ENCODE peak calls at places on chromosomes 2 and 18, in four cellular contexts. One of them, this sample, is unnamed.

GRCh38 chr2:20698916-20699613 is 32.1 kb downstream of the GDF7 start:
- DNase-seq in K562: no peak
- DNase-seq in GM12878: no peak
- DNase-seq in HL-60: no peak
- DNase-seq in this sample: no peak

GRCh38 chr2:28415010-28415409 is 22.4 kb downstream of the FOSL2 start:
- DNase-seq in K562: no peak
- DNase-seq in GM12878: no peak
- DNase-seq in HL-60: no peak
- DNase-seq in this sample: no peak

GRCh38 chr18:24600076-24600654 is 139.7 kb downstream of the HRH4 start:
- DNase-seq in K562: peak
- DNase-seq in GM12878: no peak
- DNase-seq in HL-60: no peak
- DNase-seq in this sample: peak

GRCh38 chr2:47283687-47284086 is 119.3 kb upstream of the MSH2 start:
- DNase-seq in K562: no peak
- DNase-seq in GM12878: no peak
- DNase-seq in HL-60: no peak
- DNase-seq in this sample: no peak

GRCh38 chr2:32479224-32479623 is 122.4 kb downstream of the BIRC6 start:
- DNase-seq in K562: no peak
- DNase-seq in GM12878: no peak
- DNase-seq in HL-60: no peak
- DNase-seq in this sample: no peak

GRCh38 chr18:57397440-57397839 is 37.7 kb upstream of the ONECUT2 start:
- DNase-seq in K562: no peak
- DNase-seq in GM12878: no peak
- DNase-seq in HL-60: no peak
- DNase-seq in this sample: no peak

GRCh38 chr2:217897091-217897715 is 105.6 kb downstream of the TNS1 start:
- DNase-seq in K562: no peak
- DNase-seq in GM12878: no peak
- DNase-seq in HL-60: no peak
- DNase-seq in this sample: no peak

GRCh38 chr2:224407241-224407680 is 5.4 kb upstream of the FAM124B start:
- DNase-seq in K562: no peak
- DNase-seq in GM12878: no peak
- DNase-seq in HL-60: no peak
- DNase-seq in this sample: no peak

GRCh38 chr2:69119104-69119503 is 106.1 kb downstream of the ANTXR1 start:
- DNase-seq in K562: no peak
- DNase-seq in GM12878: no peak
- DNase-seq in HL-60: no peak
- DNase-seq in this sample: no peak

GRCh38 chr18:9020221-9020620 is 82.3 kb upstream of the NDUFV2 start:
- DNase-seq in K562: no peak
- DNase-seq in GM12878: no peak
- DNase-seq in HL-60: no peak
- DNase-seq in this sample: no peak

GRCh38 chr2:170651603-170652002 is 63.5 kb upstream of the SP5 start:
- DNase-seq in K562: no peak
- DNase-seq in GM12878: no peak
- DNase-seq in HL-60: no peak
- DNase-seq in this sample: no peak

GRCh38 chr2:10935953-10936942 is 24.5 kb downstream of the KCNF1 start:
- DNase-seq in K562: peak
- DNase-seq in GM12878: no peak
- DNase-seq in HL-60: no peak
- DNase-seq in this sample: no peak

GRCh38 chr2:76446872-76447271 is 736.2 kb upstream of the GCFC2 start:
- DNase-seq in K562: no peak
- DNase-seq in GM12878: no peak
- DNase-seq in HL-60: no peak
- DNase-seq in this sample: no peak

GRCh38 chr2:10835052-10835970 is 22.7 kb upstream of the PDIA6 start:
- DNase-seq in K562: peak
- DNase-seq in GM12878: no peak
- DNase-seq in HL-60: peak
- DNase-seq in this sample: peak

GRCh38 chr2:64459575-64459974 is 5.6 kb downstream of the LGALSL start:
- DNase-seq in K562: no peak
- DNase-seq in GM12878: no peak
- DNase-seq in HL-60: no peak
- DNase-seq in this sample: no peak

GRCh38 chr2:69801745-69802144 is 27.7 kb upstream of the GMCL1 start:
- DNase-seq in K562: no peak
- DNase-seq in GM12878: no peak
- DNase-seq in HL-60: no peak
- DNase-seq in this sample: no peak

GRCh38 chr2:192877159-192877558 is 682.4 kb upstream of the TMEFF2 start:
- DNase-seq in K562: no peak
- DNase-seq in GM12878: no peak
- DNase-seq in HL-60: no peak
- DNase-seq in this sample: no peak

GRCh38 chr2:236215196-236215595 is 47.0 kb upstream of the GBX2 start:
- DNase-seq in K562: no peak
- DNase-seq in GM12878: no peak
- DNase-seq in HL-60: no peak
- DNase-seq in this sample: no peak

GRCh38 chr18:59446012-59446411 is 86.9 kb upstream of the LMAN1 start:
- DNase-seq in K562: no peak
- DNase-seq in GM12878: no peak
- DNase-seq in HL-60: no peak
- DNase-seq in this sample: no peak

GRCh38 chr2:25336446-25336845 is 5.3 kb downstream of the DNMT3A start:
- DNase-seq in K562: no peak
- DNase-seq in GM12878: no peak
- DNase-seq in HL-60: no peak
- DNase-seq in this sample: no peak

GRCh38 chr2:157842106-157842879 is 33.8 kb downstream of the ACVR1 start:
- DNase-seq in K562: no peak
- DNase-seq in GM12878: no peak
- DNase-seq in HL-60: no peak
- DNase-seq in this sample: no peak

GRCh38 chr2:147860009-147860408 is 15.2 kb downstream of the ACVR2A start:
- DNase-seq in K562: no peak
- DNase-seq in GM12878: no peak
- DNase-seq in HL-60: no peak
- DNase-seq in this sample: no peak

GRCh38 chr2:48439102-48439501 is 90.9 kb upstream of the STON1 start:
- DNase-seq in K562: no peak
- DNase-seq in GM12878: no peak
- DNase-seq in HL-60: no peak
- DNase-seq in this sample: no peak
- TF ChIP-seq SPI1 in K562: no peak
- TF ChIP-seq SPI1 in GM12878: no peak
- TF ChIP-seq SPI1 in HL-60: no peak
- TF ChIP-seq SPI1 in this sample: no peak

GRCh38 chr2:159144776-159145614 is 141.5 kb downstream of the WDSUB1 start:
- DNase-seq in K562: no peak
- DNase-seq in GM12878: peak
- DNase-seq in HL-60: no peak
- DNase-seq in this sample: no peak

GRCh38 chr2:159145745-159146359 is 140.7 kb downstream of the WDSUB1 start:
- DNase-seq in K562: no peak
- DNase-seq in GM12878: no peak
- DNase-seq in HL-60: no peak
- DNase-seq in this sample: no peak

GRCh38 chr2:159148891-159149290 is 137.6 kb downstream of the WDSUB1 start:
- DNase-seq in K562: no peak
- DNase-seq in GM12878: no peak
- DNase-seq in HL-60: no peak
- DNase-seq in this sample: no peak

GRCh38 chr2:159147687-159148086 is 138.8 kb downstream of the WDSUB1 start:
- DNase-seq in K562: no peak
- DNase-seq in GM12878: no peak
- DNase-seq in HL-60: no peak
- DNase-seq in this sample: no peak

GRCh38 chr2:159146930-159147666 is 139.4 kb downstream of the WDSUB1 start:
- DNase-seq in K562: no peak
- DNase-seq in GM12878: no peak
- DNase-seq in HL-60: no peak
- DNase-seq in this sample: no peak
- TF ChIP-seq SPI1 in K562: no peak
- TF ChIP-seq SPI1 in GM12878: no peak
- TF ChIP-seq SPI1 in HL-60: no peak
- TF ChIP-seq SPI1 in this sample: no peak

DNA sequence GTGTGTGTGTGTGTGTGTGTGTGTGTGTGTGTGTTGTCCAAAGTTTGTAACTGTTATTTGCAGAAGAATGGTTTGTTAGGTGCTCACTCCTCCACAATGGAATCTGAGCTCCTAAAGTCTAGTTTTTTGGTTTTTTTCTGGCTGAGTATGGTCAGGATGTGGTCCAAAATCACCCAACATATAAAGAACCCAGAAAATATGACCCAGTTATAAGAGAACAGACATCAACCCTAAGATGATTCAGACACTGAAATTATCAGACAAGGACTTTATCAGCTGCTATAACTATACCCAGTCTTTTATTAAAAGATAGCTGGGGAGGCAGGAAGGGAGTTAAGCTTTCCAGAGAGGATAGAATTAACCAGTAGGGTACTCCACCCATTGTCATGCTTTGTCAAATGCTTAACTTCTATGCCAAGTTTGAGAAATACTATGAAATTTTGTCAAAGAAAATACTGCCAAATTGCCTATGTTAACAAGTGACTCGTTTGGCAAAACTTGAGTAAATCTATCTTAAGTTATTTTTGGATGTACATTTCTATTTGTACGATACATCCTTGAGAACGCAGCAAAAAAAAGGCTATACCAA is 57.5 kb downstream of the TANK start:
- DNase-seq in K562: no peak
- DNase-seq in GM12878: no peak
- DNase-seq in HL-60: no peak
- DNase-seq in this sample: no peak
- TF ChIP-seq SPI1 in K562: no peak
- TF ChIP-seq SPI1 in GM12878: no peak
- TF ChIP-seq SPI1 in HL-60: no peak
- TF ChIP-seq SPI1 in this sample: no peak

DNA sequence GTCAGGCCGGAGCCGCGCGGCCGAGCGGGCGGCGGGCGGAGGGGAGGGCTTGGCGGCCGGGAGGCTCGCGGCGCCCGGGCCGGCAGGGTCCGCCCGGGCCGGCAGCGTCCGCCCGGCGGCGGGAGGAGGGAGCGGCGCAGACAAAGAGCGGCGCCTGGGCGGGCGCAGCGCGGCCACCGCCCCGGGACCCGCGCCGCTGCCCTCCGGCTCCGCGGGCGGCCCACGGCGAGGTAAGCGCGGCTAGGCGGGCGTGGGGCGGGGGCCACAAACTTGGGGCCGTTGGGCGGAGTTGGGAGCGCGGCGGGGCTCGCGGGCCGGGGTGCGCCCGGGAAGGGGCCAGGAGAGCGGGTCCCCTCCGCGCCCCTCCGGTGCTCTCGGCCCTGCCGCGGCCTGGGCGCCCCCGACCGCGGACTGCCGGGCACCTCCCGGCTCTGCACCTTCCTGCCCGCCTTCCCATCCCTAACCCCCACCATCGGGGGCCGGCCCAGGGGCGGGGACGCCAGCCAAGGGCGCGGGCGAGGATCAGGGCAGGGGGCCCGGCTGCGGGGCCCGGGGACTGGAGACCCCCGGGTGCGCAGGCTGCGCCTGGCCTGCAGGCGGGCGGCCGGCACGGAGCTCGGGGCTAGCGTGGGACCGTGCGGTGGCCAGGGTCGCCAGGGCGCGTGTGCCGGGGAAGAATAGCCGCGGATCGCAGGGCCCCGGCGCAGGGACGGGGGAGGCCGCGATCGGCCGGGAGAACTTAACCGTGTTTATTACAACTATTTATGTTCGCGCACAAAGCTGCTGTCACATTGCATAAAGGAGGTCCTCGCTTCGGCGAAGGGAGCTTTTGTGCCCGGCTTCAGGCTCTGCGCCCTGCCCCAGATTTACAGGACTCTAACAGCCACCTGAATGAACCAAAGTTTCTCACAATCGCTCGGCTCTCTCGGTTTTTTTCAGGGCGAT is at the start of gene NCK2:
- DNase-seq in K562: peak
- DNase-seq in GM12878: no peak
- DNase-seq in HL-60: no peak
- DNase-seq in this sample: peak
- TF ChIP-seq SPI1 in K562: no peak
- TF ChIP-seq SPI1 in GM12878: no peak
- TF ChIP-seq SPI1 in HL-60: no peak
- TF ChIP-seq SPI1 in this sample: no peak

DNA sequence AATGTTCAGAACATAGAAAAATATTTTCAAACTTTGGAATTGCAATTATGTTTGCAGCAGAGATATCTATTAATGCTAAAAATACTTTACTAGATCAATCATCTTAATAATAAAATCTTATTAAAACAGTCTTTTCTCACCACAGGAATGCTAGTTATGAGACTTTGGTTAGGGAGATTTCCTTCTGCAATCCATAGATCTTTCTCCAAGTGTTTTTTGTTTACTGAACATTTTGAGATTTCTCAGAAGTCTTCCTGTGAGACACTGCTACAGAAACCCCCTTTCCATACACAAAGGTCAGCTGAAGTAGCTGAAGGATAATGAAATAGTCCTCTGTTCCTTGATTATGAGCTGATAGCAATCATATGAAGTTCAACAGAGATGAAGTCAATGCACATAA is 59.4 kb upstream of the RAPH1 start:
- DNase-seq in K562: no peak
- DNase-seq in GM12878: no peak
- DNase-seq in HL-60: no peak
- DNase-seq in this sample: no peak
- TF ChIP-seq SPI1 in K562: no peak
- TF ChIP-seq SPI1 in GM12878: no peak
- TF ChIP-seq SPI1 in HL-60: no peak
- TF ChIP-seq SPI1 in this sample: no peak

DNA sequence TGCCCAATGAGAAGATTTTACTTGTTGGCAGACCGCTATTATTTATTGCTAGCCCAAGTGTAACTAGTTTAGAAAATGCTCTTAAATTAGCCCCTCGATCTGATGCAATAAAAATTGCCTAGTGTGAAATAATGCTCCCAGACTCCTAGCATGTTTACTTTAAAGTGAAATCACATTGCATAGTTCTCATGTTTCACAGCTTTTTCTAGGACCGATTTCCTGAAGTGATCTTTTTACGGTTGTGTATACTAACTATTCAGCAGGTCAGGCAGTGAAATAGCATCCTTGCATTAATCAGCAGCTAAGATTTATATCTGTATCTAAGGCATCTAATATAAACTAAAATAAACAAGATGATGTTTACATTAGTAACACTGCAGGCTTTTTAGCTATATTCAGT is 52.4 kb downstream of the PMS1 start:
- DNase-seq in K562: no peak
- DNase-seq in GM12878: no peak
- DNase-seq in HL-60: no peak
- DNase-seq in this sample: no peak
- TF ChIP-seq SPI1 in K562: no peak
- TF ChIP-seq SPI1 in GM12878: no peak
- TF ChIP-seq SPI1 in HL-60: no peak
- TF ChIP-seq SPI1 in this sample: no peak